ENCODE peak calls at places on chromosomes 12 and 14, in seven cellular contexts. N is ACHN; M is CD4-positive, alpha-beta T cell; K is AG04450; O is SHP77; U is left lobe of liver; I is stimulated activated CD8-positive, alpha-beta memory T cell treated with anti-CD3 and anti-CD28 coated beads, Interleukin-7, amount 100 ng/mL, for 48 hours. F is an unnamed sample.

GRCh38 chr12:113852695-113853490 is 113.2 kb downstream of the RBM19 start:
- DNase-seq in N (no peak), M (no peak), K (no peak), O (peak), U (no peak), I (no peak), F (no peak)

GRCh38 chr12:93894391-93895095 is 217.4 kb downstream of the CRADD start:
- DNase-seq in N (no peak), M (no peak), K (no peak), O (no peak), U (no peak), I (no peak), F (no peak)

GRCh38 chr14:104650057-104650980 is 39.1 kb upstream of the INF2 start:
- DNase-seq in N (peak), M (peak), K (no peak), O (no peak), U (peak), I (peak), F (peak)

GRCh38 chr12:52848661-52849255 is at the start of gene KRT78:
- DNase-seq in N (no peak), M (no peak), K (no peak), O (no peak), U (no peak), I (no peak), F (no peak)

GRCh38 chr12:26643532-26644315 is 189.3 kb downstream of the ITPR2 start:
- DNase-seq in N (no peak), M (no peak), K (no peak), O (no peak), U (no peak), I (no peak), F (no peak)

GRCh38 chr14:99339551-99339950 is 67.6 kb upstream of the BCL11B start:
- DNase-seq in N (no peak), M (no peak), K (no peak), O (no peak), U (no peak), I (no peak), F (no peak)

GRCh38 chr12:111840831-111841230 is 1.2 kb upstream of the MAPKAPK5 start:
- DNase-seq in N (no peak), M (no peak), K (no peak), O (no peak), U (no peak), I (no peak), F (no peak)

GRCh38 chr12:53971686-53972085 is 1.2 kb upstream of the HOXC11 start:
- DNase-seq in N (no peak), M (no peak), K (no peak), O (no peak), U (no peak), I (no peak), F (no peak)

GRCh38 chr12:27571463-27571862 is 47.5 kb downstream of the PPFIBP1 start:
- DNase-seq in N (no peak), M (no peak), K (no peak), O (no peak), U (no peak), I (no peak), F (peak)

GRCh38 chr12:65941388-65941787 is 117.1 kb downstream of the HMGA2 start:
- DNase-seq in N (peak), M (no peak), K (peak), O (no peak), U (no peak), I (no peak), F (no peak)

GRCh38 chr12:8018666-8019581 is 13.6 kb upstream of the FOXJ2 start:
- DNase-seq in N (no peak), M (no peak), K (no peak), O (no peak), U (no peak), I (no peak), F (no peak)

GRCh38 chr14:55578511-55578910 is 1.5 kb upstream of the KTN1 start:
- DNase-seq in N (no peak), M (no peak), K (no peak), O (peak), U (no peak), I (no peak), F (no peak)

GRCh38 chr12:97277030-97277429 is 185.6 kb upstream of the RMST start:
- DNase-seq in N (no peak), M (no peak), K (no peak), O (no peak), U (no peak), I (no peak), F (no peak)

GRCh38 chr14:39704581-39704980 is 272.3 kb upstream of the FBXO33 start:
- DNase-seq in N (no peak), M (no peak), K (no peak), O (no peak), U (no peak), I (no peak), F (no peak)

GRCh38 chr12:68317047-68317667 is 15.0 kb downstream of the MDM1 start:
- DNase-seq in N (peak), M (no peak), K (peak), O (peak), U (no peak), I (no peak), F (no peak)

GRCh38 chr12:116142936-116143882 is 134.3 kb downstream of the MED13L start:
- DNase-seq in N (peak), M (no peak), K (no peak), O (no peak), U (no peak), I (no peak), F (peak)

GRCh38 chr12:53530920-53531319 is 23.6 kb upstream of the NPFF start:
- DNase-seq in N (no peak), M (no peak), K (no peak), O (no peak), U (no peak), I (no peak), F (peak)

F was measured in SJSA1.